ENCODE peak calls at places on chromosomes 12 and 14, in seven cellular contexts. W, T, V, C, U, B and O are unnamed samples.

GRCh38 chr14:71918955-71919354 is 13.3 kb upstream of the RGS6 start:
- DNase-seq in W (no peak), T (peak; percentile 46), V (no peak), C (no peak), U (no peak), B (no peak), O (no peak)

GRCh38 chr12:89353188-89353822 is 1.0 kb upstream of the DUSP6 start:
- DNase-seq in W (peak; percentile 52), T (peak; percentile 85), V (no peak), C (peak; percentile 84), U (peak; percentile 79), B (peak; percentile 59), O (no peak)

GRCh38 chr12:86572455-86572854 is 316.3 kb upstream of the MGAT4C start:
- DNase-seq in W (peak; percentile 46), T (no peak), V (no peak), C (no peak), U (no peak), B (no peak), O (no peak)

GRCh38 chr14:69573841-69574265 is 818 bp downstream of the CCDC177 start:
- DNase-seq in W (peak; percentile 70), T (peak; percentile 85), V (no peak), C (no peak), U (no peak), B (peak; percentile 82), O (peak; percentile 80)

GRCh38 chr14:58656671-58657411 is 19.1 kb downstream of the DACT1 start:
- DNase-seq in W (no peak), T (no peak), V (no peak), C (no peak), U (no peak), B (no peak), O (no peak)

GRCh38 chr14:94918896-94919295 is 149.0 kb upstream of the GSC start:
- DNase-seq in W (no peak), T (no peak), V (peak; percentile 88), C (no peak), U (no peak), B (no peak), O (no peak)

GRCh38 chr12:93526786-93527428 is 45.6 kb upstream of the SOCS2 start:
- DNase-seq in W (no peak), T (no peak), V (peak; percentile 75), C (no peak), U (no peak), B (no peak), O (no peak)

GRCh38 chr12:19572920-19573558 is 133.7 kb downstream of the AEBP2 start:
- DNase-seq in W (peak; percentile 80), T (peak; percentile 50), V (peak; percentile 49), C (peak; percentile 43), U (peak; percentile 30), B (no peak), O (peak; percentile 77)

GRCh38 chr14:100406505-100407131 is 83.5 kb downstream of the SLC25A47 start:
- DNase-seq in W (no peak), T (no peak), V (peak; percentile 65), C (no peak), U (peak; percentile 19), B (no peak), O (no peak)

GRCh38 chr14:51208982-51209381 is 31.1 kb upstream of the TMX1 start:
- DNase-seq in W (peak; percentile 18), T (peak; percentile 68), V (no peak), C (no peak), U (no peak), B (no peak), O (no peak)

GRCh38 chr14:50335989-50336391 is 23.9 kb downstream of the DMAC2L start:
- DNase-seq in W (peak; percentile 69), T (peak; percentile 19), V (no peak), C (peak; percentile 66), U (no peak), B (no peak), O (no peak)

GRCh38 chr12:120227233-120228040 is 26.5 kb upstream of the RPLP0 start:
- DNase-seq in W (no peak), T (peak; percentile 6), V (no peak), C (no peak), U (no peak), B (no peak), O (no peak)

GRCh38 chr12:119406811-119407210 is 72.3 kb downstream of the CCDC60 start:
- DNase-seq in W (no peak), T (no peak), V (no peak), C (no peak), U (no peak), B (no peak), O (no peak)

GRCh38 chr14:92565718-92566115 is 52.1 kb downstream of the RIN3 start:
- DNase-seq in W (no peak), T (no peak), V (no peak), C (no peak), U (no peak), B (no peak), O (no peak)

GRCh38 chr12:128833418-128833817 is 9.7 kb upstream of the SLC15A4 start:
- DNase-seq in W (no peak), T (no peak), V (no peak), C (no peak), U (no peak), B (no peak), O (no peak)

GRCh38 chr12:56158926-56159461 is 835 bp downstream of the MYL6 start:
- DNase-seq in W (peak; percentile 76), T (peak; percentile 36), V (peak; percentile 55), C (no peak), U (no peak), B (no peak), O (peak; percentile 80)

GRCh38 chr14:44379292-44379977 is 127.6 kb downstream of the FSCB start:
- DNase-seq in W (no peak), T (no peak), V (no peak), C (no peak), U (no peak), B (no peak), O (no peak)

GRCh38 chr12:115075552-115076170 is 391.7 kb upstream of the TBX3 start:
- DNase-seq in W (peak; percentile 16), T (no peak), V (no peak), C (no peak), U (no peak), B (no peak), O (no peak)

GRCh38 chr14:77830692-77831091 is 30.8 kb downstream of the ADCK1 start:
- DNase-seq in W (no peak), T (no peak), V (peak; percentile 53), C (no peak), U (no peak), B (no peak), O (no peak)

GRCh38 chr12:130933269-130933995 is 20.3 kb upstream of the ADGRD1 start:
- DNase-seq in W (no peak), T (no peak), V (no peak), C (no peak), U (no peak), B (no peak), O (no peak)

GRCh38 chr14:34722723-34723545 is 8.5 kb upstream of the CFL2 start:
- DNase-seq in W (peak; percentile 62), T (peak; percentile 69), V (peak; percentile 38), C (peak; percentile 39), U (peak; percentile 42), B (peak; percentile 28), O (peak; percentile 65)

GRCh38 chr12:107014050-107014449 is 27.1 kb upstream of the MTERF2 start:
- DNase-seq in W (no peak), T (no peak), V (peak; percentile 41), C (no peak), U (no peak), B (peak; percentile 5), O (no peak)

GRCh38 chr12:43428088-43428600 is 123.9 kb downstream of the ADAMTS20 start:
- DNase-seq in W (no peak), T (no peak), V (no peak), C (no peak), U (no peak), B (no peak), O (no peak)

GRCh38 chr12:68482014-68482413 is 128.7 kb upstream of the RAP1B start:
- DNase-seq in W (no peak), T (no peak), V (no peak), C (no peak), U (no peak), B (no peak), O (no peak)